ENCODE peak calls at places on chromosomes 6 and 20, in six cellular contexts. B is C1 segment of cervical spinal cord, N is HCT116, H is endothelial cell, P is HTR-8/SVneo, K is endothelial cell of umbilical vein. I is an unnamed sample.

GRCh38 chr6:48985025-48985424 is 478.0 kb downstream of the MMUT start:
- DNase-seq in B (no peak), N (no peak), H (no peak), P (no peak), K (no peak), I (no peak)

GRCh38 chr20:56786503-56786902 is 157.4 kb downstream of the TFAP2C start:
- DNase-seq in B (no peak), N (no peak), H (no peak), P (no peak), K (no peak), I (no peak)

GRCh38 chr20:56689318-56689717 is 60.2 kb downstream of the TFAP2C start:
- DNase-seq in B (no peak), N (no peak), H (no peak), P (peak; percentile 82), K (no peak), I (peak; percentile 57)

GRCh38 chr6:105645958-105646357 is 243.1 kb upstream of the PREP start:
- DNase-seq in B (no peak), N (no peak), H (no peak), P (no peak), K (no peak), I (no peak)

GRCh38 chr6:168385858-168386735 is 54.9 kb upstream of the SMOC2 start:
- DNase-seq in B (no peak), N (no peak), H (no peak), P (no peak), K (no peak), I (no peak)

GRCh38 chr20:31707994-31708744 is 14.5 kb downstream of the BCL2L1 start:
- DNase-seq in B (no peak), N (no peak), H (no peak), P (no peak), K (no peak), I (peak; percentile 97)

GRCh38 chr20:32181606-32182005 is 25.9 kb downstream of the PLAGL2 start:
- DNase-seq in B (no peak), N (no peak), H (no peak), P (no peak), K (no peak), I (no peak)

GRCh38 chr20:53903652-53903987 is 166.8 kb downstream of the BCAS1 start:
- DNase-seq in B (no peak), N (no peak), H (no peak), P (no peak), K (no peak), I (no peak)

GRCh38 chr6:137490961-137491360 is 3.2 kb downstream of the OLIG3 start:
- DNase-seq in B (no peak), N (no peak), H (no peak), P (no peak), K (no peak), I (no peak)

GRCh38 chr6:88855521-88856152 is 107.8 kb downstream of the RNGTT start:
- DNase-seq in B (no peak), N (no peak), H (no peak), P (no peak), K (no peak), I (no peak)

GRCh38 chr6:40988634-40989033 is 50.4 kb downstream of the UNC5CL start:
- DNase-seq in B (no peak), N (no peak), H (no peak), P (no peak), K (no peak), I (no peak)